ENCODE peak calls at places on chromosomes 5 and 9, in seven cellular contexts. One of them, this sample, is unnamed.

GRCh38 chr5:138611295-138612220 is 36.4 kb upstream of the HSPA9 start:
- DNase-seq in cardiac muscle cell: peak; percentile 64
- DNase-seq in neuronal stem cell: no peak
- DNase-seq in Karpas-422: no peak
- DNase-seq in WERI-Rb-1: peak; percentile 81
- DNase-seq in upper lobe of right lung: peak; percentile 42
- DNase-seq in fibroblast of pulmonary artery: peak; percentile 45
- DNase-seq in this sample: no peak

GRCh38 chr5:143554194-143554717 is 150.8 kb upstream of the NR3C1 start:
- DNase-seq in cardiac muscle cell: no peak
- DNase-seq in neuronal stem cell: no peak
- DNase-seq in Karpas-422: no peak
- DNase-seq in WERI-Rb-1: no peak
- DNase-seq in upper lobe of right lung: no peak
- DNase-seq in fibroblast of pulmonary artery: peak; percentile 94
- DNase-seq in this sample: peak; percentile 79

GRCh38 chr9:98890256-98890655 is 53.5 kb upstream of the COL15A1 start:
- DNase-seq in cardiac muscle cell: no peak
- DNase-seq in neuronal stem cell: no peak
- DNase-seq in Karpas-422: peak; percentile 88
- DNase-seq in WERI-Rb-1: no peak
- DNase-seq in upper lobe of right lung: no peak
- DNase-seq in fibroblast of pulmonary artery: no peak
- DNase-seq in this sample: no peak

GRCh38 chr5:159768243-159768642 is 148.0 kb upstream of the ADRA1B start:
- DNase-seq in cardiac muscle cell: no peak
- DNase-seq in neuronal stem cell: peak; percentile 54
- DNase-seq in Karpas-422: no peak
- DNase-seq in WERI-Rb-1: no peak
- DNase-seq in upper lobe of right lung: no peak
- DNase-seq in fibroblast of pulmonary artery: peak; percentile 56
- DNase-seq in this sample: no peak

GRCh38 chr5:32419791-32420190 is 24.7 kb downstream of the ZFR start:
- DNase-seq in cardiac muscle cell: no peak
- DNase-seq in neuronal stem cell: no peak
- DNase-seq in Karpas-422: no peak
- DNase-seq in WERI-Rb-1: no peak
- DNase-seq in upper lobe of right lung: no peak
- DNase-seq in fibroblast of pulmonary artery: peak; percentile 4
- DNase-seq in this sample: no peak

GRCh38 chr5:124909734-124910133 is 163.3 kb upstream of the ZNF608 start:
- DNase-seq in cardiac muscle cell: no peak
- DNase-seq in neuronal stem cell: no peak
- DNase-seq in Karpas-422: no peak
- DNase-seq in WERI-Rb-1: no peak
- DNase-seq in upper lobe of right lung: no peak
- DNase-seq in fibroblast of pulmonary artery: no peak
- DNase-seq in this sample: no peak

GRCh38 chr5:154970759-154971158 is 29.9 kb downstream of the MRPL22 start:
- DNase-seq in cardiac muscle cell: no peak
- DNase-seq in neuronal stem cell: no peak
- DNase-seq in Karpas-422: no peak
- DNase-seq in WERI-Rb-1: no peak
- DNase-seq in upper lobe of right lung: no peak
- DNase-seq in fibroblast of pulmonary artery: peak; percentile 33
- DNase-seq in this sample: peak; percentile 41

GRCh38 chr9:114017741-114018715 is 60.1 kb downstream of the AMBP start:
- DNase-seq in cardiac muscle cell: no peak
- DNase-seq in neuronal stem cell: no peak
- DNase-seq in Karpas-422: no peak
- DNase-seq in WERI-Rb-1: peak; percentile 5
- DNase-seq in upper lobe of right lung: no peak
- DNase-seq in fibroblast of pulmonary artery: no peak
- DNase-seq in this sample: no peak

GRCh38 chr5:133926960-133927615 is 41.3 kb downstream of the C5orf15 start:
- DNase-seq in cardiac muscle cell: no peak
- DNase-seq in neuronal stem cell: no peak
- DNase-seq in Karpas-422: no peak
- DNase-seq in WERI-Rb-1: no peak
- DNase-seq in upper lobe of right lung: no peak
- DNase-seq in fibroblast of pulmonary artery: no peak
- DNase-seq in this sample: no peak

GRCh38 chr5:67058998-67059746 is 137.4 kb downstream of the CD180 start:
- DNase-seq in cardiac muscle cell: peak; percentile 85
- DNase-seq in neuronal stem cell: no peak
- DNase-seq in Karpas-422: no peak
- DNase-seq in WERI-Rb-1: no peak
- DNase-seq in upper lobe of right lung: no peak
- DNase-seq in fibroblast of pulmonary artery: no peak
- DNase-seq in this sample: no peak

DNA sequence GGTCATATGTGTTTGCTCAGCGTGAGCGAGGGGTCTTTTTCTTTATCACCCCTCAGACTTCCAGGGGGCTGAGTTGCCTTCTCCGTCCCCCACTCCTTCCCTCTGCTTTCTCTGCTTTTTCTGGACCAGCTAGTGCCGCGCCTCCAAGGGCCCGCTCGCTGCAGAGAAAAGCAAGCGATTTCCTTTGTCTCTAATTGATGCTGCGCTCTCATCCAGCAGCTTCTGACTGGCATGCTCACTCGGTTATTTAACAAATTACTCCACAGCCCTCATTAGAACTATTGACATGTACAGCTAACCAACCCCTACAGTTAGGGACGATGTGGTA is 288.0 kb downstream of the ELAVL2 start:
- DNase-seq in cardiac muscle cell: no peak
- DNase-seq in neuronal stem cell: no peak
- DNase-seq in Karpas-422: peak; percentile 65
- DNase-seq in WERI-Rb-1: no peak
- DNase-seq in upper lobe of right lung: no peak
- DNase-seq in fibroblast of pulmonary artery: no peak
- DNase-seq in this sample: no peak
- H3K4me3 ChIP-seq in cardiac muscle cell: no peak overlapping the region
- H3K4me3 ChIP-seq in neuronal stem cell: peak overlapping the region; percentile 21
- H3K4me3 ChIP-seq in Karpas-422: peak overlapping the region; percentile 61
- H3K4me3 ChIP-seq in WERI-Rb-1: peak overlapping the region; percentile 35
- H3K4me3 ChIP-seq in upper lobe of right lung: peak overlapping the region; percentile 18
- H3K4me3 ChIP-seq in fibroblast of pulmonary artery: no peak overlapping the region
- H3K4me3 ChIP-seq in this sample: no peak overlapping the region

GRCh38 chr9:95570150-95570549 is 53.4 kb upstream of the PTCH1 start:
- DNase-seq in cardiac muscle cell: no peak
- DNase-seq in neuronal stem cell: no peak
- DNase-seq in Karpas-422: no peak
- DNase-seq in WERI-Rb-1: no peak
- DNase-seq in upper lobe of right lung: no peak
- DNase-seq in fibroblast of pulmonary artery: peak; percentile 13
- DNase-seq in this sample: no peak
- H3K4me3 ChIP-seq in cardiac muscle cell: no peak overlapping the region
- H3K4me3 ChIP-seq in neuronal stem cell: no peak overlapping the region
- H3K4me3 ChIP-seq in Karpas-422: no peak overlapping the region
- H3K4me3 ChIP-seq in WERI-Rb-1: no peak overlapping the region
- H3K4me3 ChIP-seq in upper lobe of right lung: peak overlapping the region; percentile 36
- H3K4me3 ChIP-seq in fibroblast of pulmonary artery: peak overlapping the region; percentile 33
- H3K4me3 ChIP-seq in this sample: no peak overlapping the region

GRCh38 chr9:134558124-134558805 is 83.3 kb upstream of the COL5A1 start:
- DNase-seq in cardiac muscle cell: no peak
- DNase-seq in neuronal stem cell: no peak
- DNase-seq in Karpas-422: no peak
- DNase-seq in WERI-Rb-1: no peak
- DNase-seq in upper lobe of right lung: peak; percentile 36
- DNase-seq in fibroblast of pulmonary artery: no peak
- DNase-seq in this sample: no peak

GRCh38 chr9:134559013-134559412 is 82.6 kb upstream of the COL5A1 start:
- DNase-seq in cardiac muscle cell: no peak
- DNase-seq in neuronal stem cell: no peak
- DNase-seq in Karpas-422: no peak
- DNase-seq in WERI-Rb-1: no peak
- DNase-seq in upper lobe of right lung: peak; percentile 8
- DNase-seq in fibroblast of pulmonary artery: no peak
- DNase-seq in this sample: peak; percentile 78

GRCh38 chr9:134561427-134562145 is 80.0 kb upstream of the COL5A1 start:
- DNase-seq in cardiac muscle cell: no peak
- DNase-seq in neuronal stem cell: no peak
- DNase-seq in Karpas-422: no peak
- DNase-seq in WERI-Rb-1: no peak
- DNase-seq in upper lobe of right lung: peak; percentile 12
- DNase-seq in fibroblast of pulmonary artery: no peak
- DNase-seq in this sample: no peak

GRCh38 chr9:134560654-134561053 is 80.9 kb upstream of the COL5A1 start:
- DNase-seq in cardiac muscle cell: no peak
- DNase-seq in neuronal stem cell: no peak
- DNase-seq in Karpas-422: no peak
- DNase-seq in WERI-Rb-1: no peak
- DNase-seq in upper lobe of right lung: peak; percentile 18
- DNase-seq in fibroblast of pulmonary artery: no peak
- DNase-seq in this sample: peak; percentile 39

GRCh38 chr9:134560206-134560605 is 81.4 kb upstream of the COL5A1 start:
- DNase-seq in cardiac muscle cell: no peak
- DNase-seq in neuronal stem cell: no peak
- DNase-seq in Karpas-422: no peak
- DNase-seq in WERI-Rb-1: no peak
- DNase-seq in upper lobe of right lung: peak; percentile 35
- DNase-seq in fibroblast of pulmonary artery: no peak
- DNase-seq in this sample: no peak
- H3K4me3 ChIP-seq in cardiac muscle cell: no peak overlapping the region
- H3K4me3 ChIP-seq in neuronal stem cell: no peak overlapping the region
- H3K4me3 ChIP-seq in Karpas-422: no peak overlapping the region
- H3K4me3 ChIP-seq in WERI-Rb-1: no peak overlapping the region
- H3K4me3 ChIP-seq in upper lobe of right lung: no peak overlapping the region
- H3K4me3 ChIP-seq in fibroblast of pulmonary artery: no peak overlapping the region
- H3K4me3 ChIP-seq in this sample: no peak overlapping the region

GRCh38 chr9:136151214-136151804 is 32.6 kb upstream of the TMEM250 start:
- DNase-seq in cardiac muscle cell: no peak
- DNase-seq in neuronal stem cell: no peak
- DNase-seq in Karpas-422: no peak
- DNase-seq in WERI-Rb-1: no peak
- DNase-seq in upper lobe of right lung: no peak
- DNase-seq in fibroblast of pulmonary artery: no peak
- DNase-seq in this sample: no peak

GRCh38 chr9:136153381-136154065 is 34.8 kb upstream of the TMEM250 start:
- DNase-seq in cardiac muscle cell: no peak
- DNase-seq in neuronal stem cell: no peak
- DNase-seq in Karpas-422: no peak
- DNase-seq in WERI-Rb-1: peak; percentile 54
- DNase-seq in upper lobe of right lung: peak; percentile 51
- DNase-seq in fibroblast of pulmonary artery: no peak
- DNase-seq in this sample: no peak

GRCh38 chr9:136152543-136152866 is 33.8 kb upstream of the TMEM250 start:
- DNase-seq in cardiac muscle cell: no peak
- DNase-seq in neuronal stem cell: no peak
- DNase-seq in Karpas-422: no peak
- DNase-seq in WERI-Rb-1: no peak
- DNase-seq in upper lobe of right lung: no peak
- DNase-seq in fibroblast of pulmonary artery: no peak
- DNase-seq in this sample: no peak

GRCh38 chr9:136152931-136153330 is 34.3 kb upstream of the TMEM250 start:
- DNase-seq in cardiac muscle cell: no peak
- DNase-seq in neuronal stem cell: no peak
- DNase-seq in Karpas-422: no peak
- DNase-seq in WERI-Rb-1: no peak
- DNase-seq in upper lobe of right lung: no peak
- DNase-seq in fibroblast of pulmonary artery: no peak
- DNase-seq in this sample: no peak

GRCh38 chr9:136151848-136152542 is 33.3 kb upstream of the TMEM250 start:
- DNase-seq in cardiac muscle cell: no peak
- DNase-seq in neuronal stem cell: no peak
- DNase-seq in Karpas-422: no peak
- DNase-seq in WERI-Rb-1: no peak
- DNase-seq in upper lobe of right lung: no peak
- DNase-seq in fibroblast of pulmonary artery: no peak
- DNase-seq in this sample: no peak
- H3K4me3 ChIP-seq in cardiac muscle cell: no peak overlapping the region
- H3K4me3 ChIP-seq in neuronal stem cell: no peak overlapping the region
- H3K4me3 ChIP-seq in Karpas-422: no peak overlapping the region
- H3K4me3 ChIP-seq in WERI-Rb-1: no peak overlapping the region
- H3K4me3 ChIP-seq in upper lobe of right lung: no peak overlapping the region
- H3K4me3 ChIP-seq in fibroblast of pulmonary artery: no peak overlapping the region
- H3K4me3 ChIP-seq in this sample: no peak overlapping the region

GRCh38 chr9:70823284-70823683 is 298.1 kb downstream of the TRPM3 start:
- DNase-seq in cardiac muscle cell: no peak
- DNase-seq in neuronal stem cell: no peak
- DNase-seq in Karpas-422: no peak
- DNase-seq in WERI-Rb-1: no peak
- DNase-seq in upper lobe of right lung: no peak
- DNase-seq in fibroblast of pulmonary artery: no peak
- DNase-seq in this sample: no peak
- H3K4me3 ChIP-seq in cardiac muscle cell: no peak overlapping the region
- H3K4me3 ChIP-seq in neuronal stem cell: no peak overlapping the region
- H3K4me3 ChIP-seq in Karpas-422: no peak overlapping the region
- H3K4me3 ChIP-seq in WERI-Rb-1: no peak overlapping the region
- H3K4me3 ChIP-seq in upper lobe of right lung: no peak overlapping the region
- H3K4me3 ChIP-seq in fibroblast of pulmonary artery: no peak overlapping the region
- H3K4me3 ChIP-seq in this sample: no peak overlapping the region

GRCh38 chr5:43010956-43011355 is 29.2 kb downstream of the ANXA2R start:
- DNase-seq in cardiac muscle cell: no peak
- DNase-seq in neuronal stem cell: no peak
- DNase-seq in Karpas-422: no peak
- DNase-seq in WERI-Rb-1: no peak
- DNase-seq in upper lobe of right lung: no peak
- DNase-seq in fibroblast of pulmonary artery: peak; percentile 40
- DNase-seq in this sample: no peak

GRCh38 chr5:43007911-43008368 is 32.2 kb downstream of the ANXA2R start:
- DNase-seq in cardiac muscle cell: peak; percentile 75
- DNase-seq in neuronal stem cell: no peak
- DNase-seq in Karpas-422: peak; percentile 90
- DNase-seq in WERI-Rb-1: no peak
- DNase-seq in upper lobe of right lung: peak; percentile 86
- DNase-seq in fibroblast of pulmonary artery: peak; percentile 82
- DNase-seq in this sample: peak; percentile 92

GRCh38 chr5:43008369-43009158 is 31.6 kb downstream of the ANXA2R start:
- DNase-seq in cardiac muscle cell: peak; percentile 81
- DNase-seq in neuronal stem cell: no peak
- DNase-seq in Karpas-422: peak; percentile 95
- DNase-seq in WERI-Rb-1: no peak
- DNase-seq in upper lobe of right lung: peak; percentile 88
- DNase-seq in fibroblast of pulmonary artery: peak; percentile 95
- DNase-seq in this sample: peak; percentile 98

GRCh38 chr5:43007246-43007910 is 32.7 kb downstream of the ANXA2R start:
- DNase-seq in cardiac muscle cell: peak; percentile 83
- DNase-seq in neuronal stem cell: peak; percentile 82
- DNase-seq in Karpas-422: peak; percentile 90
- DNase-seq in WERI-Rb-1: peak; percentile 38
- DNase-seq in upper lobe of right lung: peak; percentile 90
- DNase-seq in fibroblast of pulmonary artery: peak; percentile 97
- DNase-seq in this sample: peak; percentile 98

GRCh38 chr5:43006411-43007202 is 33.5 kb downstream of the ANXA2R start:
- DNase-seq in cardiac muscle cell: no peak
- DNase-seq in neuronal stem cell: no peak
- DNase-seq in Karpas-422: no peak
- DNase-seq in WERI-Rb-1: no peak
- DNase-seq in upper lobe of right lung: no peak
- DNase-seq in fibroblast of pulmonary artery: peak; percentile 85
- DNase-seq in this sample: no peak
- H3K4me3 ChIP-seq in cardiac muscle cell: no peak overlapping the region
- H3K4me3 ChIP-seq in neuronal stem cell: no peak overlapping the region
- H3K4me3 ChIP-seq in Karpas-422: peak overlapping the region; percentile 78
- H3K4me3 ChIP-seq in WERI-Rb-1: no peak overlapping the region
- H3K4me3 ChIP-seq in upper lobe of right lung: peak overlapping the region; percentile 48
- H3K4me3 ChIP-seq in fibroblast of pulmonary artery: peak overlapping the region; percentile 55
- H3K4me3 ChIP-seq in this sample: peak overlapping the region; percentile 89

This sample was measured in NB4.